ENCODE peak calls at places on chromosomes 2 and 18, in six cellular contexts. U is GM12891, Z is pancreas, P is fibroblast of pulmonary artery, V is kidney epithelial cell, F is stomach. I is an unnamed sample.

GRCh38 chr2:191642541-191642940 is 35.4 kb upstream of the NABP1 start:
- DNase-seq in U (no peak), Z (no peak), P (no peak), V (no peak), F (no peak), I (no peak)

GRCh38 chr18:27844416-27844792 is 332.5 kb downstream of the CDH2 start:
- DNase-seq in U (no peak), Z (no peak), P (no peak), V (no peak), F (no peak), I (peak; percentile 69)

GRCh38 chr18:65523461-65523860 is 227.4 kb upstream of the CDH7 start:
- DNase-seq in U (no peak), Z (no peak), P (no peak), V (no peak), F (no peak), I (no peak)

GRCh38 chr2:96305979-96306308 is 598 bp upstream of the SNRNP200 start:
- DNase-seq in U (no peak), Z (no peak), P (no peak), V (no peak), F (no peak), I (no peak)

GRCh38 chr18:46477425-46478011 is 179.5 kb downstream of the LOXHD1 start:
- DNase-seq in U (no peak), Z (no peak), P (no peak), V (no peak), F (no peak), I (no peak)

GRCh38 chr2:237213325-237214040 is 127.8 kb downstream of the COPS8 start:
- DNase-seq in U (no peak), Z (peak; percentile 41), P (peak; percentile 93), V (no peak), F (peak; percentile 26), I (no peak)

GRCh38 chr2:177265386-177265690 is 811 bp upstream of the NFE2L2 start:
- DNase-seq in U (no peak), Z (no peak), P (no peak), V (no peak), F (no peak), I (no peak)

GRCh38 chr2:124027182-124027581 is 2.1 kb downstream of the CNTNAP5 start:
- DNase-seq in U (peak; percentile 23), Z (peak; percentile 24), P (peak; percentile 80), V (peak; percentile 9), F (peak; percentile 27), I (peak; percentile 32)

GRCh38 chr2:579351-579886 is 97.8 kb downstream of the TMEM18 start:
- DNase-seq in U (no peak), Z (no peak), P (no peak), V (no peak), F (no peak), I (no peak)

I was measured in NCI-H226.